ENCODE peak calls at places on chromosomes 2 and 18, in four cellular contexts. W, G, O and M are unnamed samples.

GRCh38 chr2:99851091-99851490 is 291.3 kb downstream of the AFF3 start:
- DNase-seq in O (no peak), W (no peak), G (no peak), M (no peak)

GRCh38 chr2:207143474-207144190 is 22.1 kb downstream of the KLF7 start:
- DNase-seq in W (no peak), G (no peak), O (no peak), M (no peak)

GRCh38 chr2:68880213-68880612 is 9.0 kb upstream of the BMP10 start:
- DNase-seq in O (no peak), G (no peak), W (no peak), M (no peak)

GRCh38 chr2:42835577-42836371 is 43.4 kb upstream of the HAAO start:
- DNase-seq in G (no peak), W (peak), O (no peak), M (peak)

GRCh38 chr2:216211141-216211540 is 102.0 kb downstream of the XRCC5 start:
- DNase-seq in W (no peak), G (no peak), O (no peak), M (no peak)

GRCh38 chr2:94956797-94957391 is 68.6 kb upstream of the MAL start:
- DNase-seq in W (peak), O (no peak), G (peak), M (peak)

GRCh38 chr2:40317047-40317446 is 134.8 kb downstream of the SLC8A1 start:
- DNase-seq in G (no peak), O (no peak), W (no peak), M (no peak)

GRCh38 chr2:94978917-94979316 is 46.6 kb upstream of the MAL start:
- DNase-seq in G (no peak), O (no peak), W (no peak), M (no peak)

GRCh38 chr2:64535024-64535423 is 10.9 kb downstream of the AFTPH start:
- DNase-seq in W (no peak), O (no peak), G (no peak), M (no peak)

GRCh38 chr2:222809582-222809981 is 51.3 kb upstream of the ACSL3 start:
- DNase-seq in G (no peak), O (no peak), W (no peak), M (no peak)

GRCh38 chr2:108268001-108268400 is 20.7 kb upstream of the SULT1C2 start:
- DNase-seq in G (no peak), W (peak), O (no peak), M (no peak)

GRCh38 chr2:36607947-36608346 is 10.0 kb upstream of the FEZ2 start:
- DNase-seq in O (no peak), G (no peak), W (no peak), M (no peak)

GRCh38 chr18:650428-650858 is 7.0 kb upstream of the TYMS start:
- DNase-seq in G (no peak), W (no peak), O (peak), M (no peak)

GRCh38 chr2:231926180-231926741 is at the start of gene NPPC:
- DNase-seq in G (peak), W (peak), O (no peak), M (peak)

GRCh38 chr2:43391877-43392214 is 165.4 kb upstream of the ZFP36L2 start:
- DNase-seq in O (no peak), G (no peak), W (no peak), M (no peak)

GRCh38 chr2:130339885-130340745 is 2.6 kb upstream of the IMP4 start:
- DNase-seq in G (no peak), O (no peak), W (no peak), M (no peak)

GRCh38 chr18:30811580-30811979 is 231.0 kb downstream of the DSC3 start:
- DNase-seq in W (no peak), O (no peak), G (no peak), M (no peak)

GRCh38 chr2:37168217-37168981 is 11.6 kb upstream of the EIF2AK2 start:
- DNase-seq in G (peak), O (no peak), W (peak), M (peak)

GRCh38 chr2:186255823-186256222 is 230.2 kb upstream of the ZC3H15 start:
- DNase-seq in G (peak), W (no peak), O (no peak), M (no peak)

GRCh38 chr2:79219383-79219988 is 59.9 kb upstream of the REG3A start:
- DNase-seq in O (peak), W (peak), G (peak), M (peak)

GRCh38 chr2:37836711-37837110 is 88.4 kb upstream of the RMDN2 start:
- DNase-seq in G (no peak), O (no peak), W (no peak), M (no peak)

GRCh38 chr18:76354348-76354747 is 140.7 kb downstream of the ZNF516 start:
- DNase-seq in W (no peak), G (no peak), O (no peak), M (no peak)

GRCh38 chr18:23532848-23533247 is 29.5 kb downstream of the RMC1 start:
- DNase-seq in G (no peak), W (no peak), O (no peak), M (no peak)

GRCh38 chr2:202171246-202171833 is 67.1 kb downstream of the SUMO1 start:
- DNase-seq in W (no peak), G (peak), O (no peak), M (no peak)

GRCh38 chr2:124333789-124334188 is 308.7 kb downstream of the CNTNAP5 start:
- DNase-seq in G (no peak), O (no peak), W (no peak), M (no peak)

GRCh38 chr2:240931319-240931949 is 25.3 kb downstream of the CROCC2 start:
- DNase-seq in G (peak), W (no peak), O (no peak), M (no peak)

GRCh38 chr2:145027073-145027459 is 507.1 kb upstream of the ZEB2 start:
- DNase-seq in G (no peak), W (no peak), O (no peak), M (no peak)

GRCh38 chr2:3780477-3781402 is 77.4 kb downstream of the DCDC2C start:
- DNase-seq in O (peak), W (peak), G (peak), M (peak)

GRCh38 chr2:217510790-217511291 is 492.0 kb downstream of the TNS1 start:
- DNase-seq in O (peak), W (peak), G (peak), M (peak)

GRCh38 chr2:182647499-182647787 is 68.6 kb upstream of the DNAJC10 start:
- DNase-seq in O (no peak), W (no peak), G (no peak), M (no peak)

GRCh38 chr2:196983934-196984333 is 57.4 kb upstream of the PGAP1 start:
- DNase-seq in O (no peak), W (no peak), G (no peak), M (no peak)

GRCh38 chr2:235551965-235552364 is 58.1 kb downstream of the AGAP1 start:
- DNase-seq in O (no peak), G (peak), W (peak), M (peak)

GRCh38 chr2:188291617-188292445 is at the start of gene GULP1:
- DNase-seq in G (peak), O (no peak), W (peak), M (peak)
- TF ChIP-seq PBX3 in G (no peak), O (no peak), W (no peak), M (no peak)

GRCh38 chr2:104851236-104852160 is 2.4 kb upstream of the POU3F3 start:
- DNase-seq in W (no peak), O (no peak), G (no peak), M (no peak)
- TF ChIP-seq PBX3 in W (no peak), O (no peak), G (no peak), M (no peak)

GRCh38 chr18:48690494-48690893 is 151.7 kb downstream of the CTIF start:
- DNase-seq in O (no peak), G (no peak), W (no peak), M (no peak)
- TF ChIP-seq PBX3 in O (no peak), G (no peak), W (no peak), M (no peak)

DNA sequence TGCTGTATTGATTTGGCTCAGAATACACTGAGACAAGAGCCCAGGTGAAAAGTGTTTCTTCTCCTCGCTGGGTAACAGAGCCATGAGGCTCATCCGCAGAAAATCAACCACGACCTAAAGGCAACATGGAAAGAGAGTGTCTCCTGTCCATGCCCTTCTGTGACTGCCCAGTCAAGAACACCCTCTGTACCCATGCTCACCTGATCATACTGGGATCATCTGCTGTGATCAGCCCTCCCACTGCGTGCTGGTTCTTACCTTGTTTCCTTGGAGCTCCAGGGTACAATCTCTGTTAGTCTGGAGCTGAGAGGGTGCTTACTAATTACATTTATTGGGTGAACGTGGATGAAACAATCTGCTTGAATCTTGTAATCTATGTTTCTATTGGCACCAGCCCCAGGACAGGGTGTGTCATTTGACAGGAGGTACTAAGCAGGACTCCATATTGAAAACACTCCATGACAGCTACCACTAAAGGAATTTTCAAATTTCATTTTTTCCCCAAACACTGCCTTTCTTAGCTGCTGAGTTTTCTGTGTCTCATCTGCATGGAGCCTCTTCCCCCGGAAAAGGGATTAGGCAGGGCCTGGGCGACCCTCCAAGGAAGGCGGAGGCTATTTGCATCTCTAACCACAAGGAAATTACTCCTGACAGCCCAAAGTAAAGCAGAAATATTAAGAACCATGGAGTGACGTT is 39.7 kb upstream of the GRP start:
- DNase-seq in W (no peak), O (no peak), G (no peak), M (no peak)
- TF ChIP-seq PBX3 in W (no peak), O (no peak), G (peak), M (no peak)

GRCh38 chr2:228613133-228613532 is 431.6 kb upstream of the SPHKAP start:
- DNase-seq in W (no peak), O (peak), G (no peak), M (no peak)
- TF ChIP-seq PBX3 in W (no peak), O (no peak), G (peak), M (no peak)

DNA sequence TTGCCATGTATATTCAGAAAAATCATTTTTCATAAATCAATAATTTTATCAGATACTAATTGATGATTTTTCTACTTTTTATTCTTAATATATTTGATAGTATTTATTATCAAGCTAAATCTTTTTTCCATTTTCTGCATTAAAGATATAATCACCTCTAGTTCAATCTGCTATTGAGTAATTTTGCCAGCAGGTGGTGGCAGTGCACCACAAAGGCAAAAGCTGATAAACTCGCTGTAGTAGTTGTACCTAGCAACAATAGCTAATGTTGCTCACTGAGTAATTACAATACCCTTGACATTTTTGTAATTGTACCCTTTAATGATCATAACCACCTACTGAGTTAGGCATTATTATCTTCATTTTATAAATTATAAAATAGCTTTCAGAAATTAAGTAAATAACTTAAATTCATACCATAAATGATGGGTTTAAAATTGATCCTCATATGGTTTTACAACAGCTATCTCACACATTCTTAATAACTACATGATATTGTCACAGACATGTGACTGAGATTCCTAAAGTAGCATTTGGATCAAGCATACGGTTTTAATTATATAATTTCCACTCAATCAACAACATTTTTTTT is 52.0 kb upstream of the CALCRL start:
- DNase-seq in G (peak), W (peak), O (no peak), M (peak)
- TF ChIP-seq PBX3 in G (no peak), W (no peak), O (no peak), M (no peak)

DNA sequence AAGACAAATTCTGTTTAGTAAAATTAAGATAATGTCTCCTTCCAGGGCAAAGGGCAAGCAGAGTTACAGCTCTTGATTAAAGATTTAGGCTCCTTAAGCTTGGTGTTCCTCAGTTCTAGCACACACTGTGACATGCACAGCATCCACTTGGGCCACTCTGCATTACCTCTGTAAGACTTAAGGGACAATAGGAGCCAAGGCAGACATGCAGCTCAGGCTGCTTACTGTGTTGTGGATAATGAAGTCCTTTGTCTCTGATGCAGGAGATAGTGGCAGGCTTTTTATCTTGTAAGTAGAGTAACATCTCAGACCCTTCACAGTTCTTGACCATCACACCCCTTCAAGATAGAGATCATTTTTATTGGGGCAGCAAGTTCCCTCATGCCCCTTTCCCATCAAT is 31.2 kb downstream of the RBM45 start:
- DNase-seq in W (no peak), G (no peak), O (no peak), M (no peak)
- TF ChIP-seq PBX3 in W (no peak), G (no peak), O (no peak), M (no peak)

DNA sequence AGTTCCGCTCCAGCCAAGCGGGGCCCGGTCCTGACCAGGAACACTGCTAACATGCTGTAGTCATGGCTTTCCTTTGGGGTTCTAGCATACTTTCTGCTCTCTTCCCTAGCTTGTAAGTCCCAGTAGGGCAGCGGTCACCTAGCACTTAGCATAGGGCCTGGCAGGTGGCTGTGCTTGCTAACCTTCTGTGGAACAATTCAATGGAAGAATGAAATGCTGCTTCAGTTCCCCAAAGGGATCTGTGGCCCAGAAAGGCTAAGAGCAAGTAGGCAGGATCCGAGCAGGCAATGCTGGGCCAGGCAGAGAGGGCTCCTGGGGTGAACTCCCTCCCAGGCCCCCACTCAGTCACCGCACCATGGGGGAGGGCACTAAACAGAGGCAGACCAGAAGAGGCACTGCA is 266.8 kb downstream of the CELF4 start:
- DNase-seq in G (no peak), O (no peak), W (no peak), M (no peak)
- TF ChIP-seq PBX3 in G (no peak), O (no peak), W (no peak), M (no peak)